ENCODE peak calls at places on chromosomes 12 and 14, in nine cellular contexts. One of them, this sample, is unnamed.

GRCh38 chr14:55540847-55541773 is 38.9 kb upstream of the KTN1 start:
- DNase-seq in stimulated activated CD4-positive, alpha-beta T cell treated with anti-CD3 and anti-CD28 coated beads, TNF-alpha, amount 100 ng/mL, for 48 hours: no peak
- DNase-seq in NCI-H1694: no peak
- DNase-seq in anterior cingulate cortex: no peak
- DNase-seq in transverse colon: no peak
- DNase-seq in EL: no peak
- DNase-seq in dorsolateral prefrontal cortex: no peak
- DNase-seq in NCI-H748 treated with DMSO at 0.1 percent for 48 hours: no peak
- DNase-seq in Ammon's horn: no peak
- DNase-seq in this sample: no peak

GRCh38 chr12:1834186-1834925 is 14.0 kb downstream of the LRTM2 start:
- DNase-seq in NCI-H748 treated with DMSO at 0.1 percent for 48 hours: no peak
- DNase-seq in transverse colon: no peak
- DNase-seq in anterior cingulate cortex: no peak
- DNase-seq in NCI-H1694: no peak
- DNase-seq in dorsolateral prefrontal cortex: no peak
- DNase-seq in stimulated activated CD4-positive, alpha-beta T cell treated with anti-CD3 and anti-CD28 coated beads, TNF-alpha, amount 100 ng/mL, for 48 hours: no peak
- DNase-seq in Ammon's horn: no peak
- DNase-seq in EL: no peak
- DNase-seq in this sample: no peak

GRCh38 chr12:127531561-127531960 is 735.4 kb upstream of the TMEM132C start:
- DNase-seq in dorsolateral prefrontal cortex: no peak
- DNase-seq in NCI-H1694: no peak
- DNase-seq in NCI-H748 treated with DMSO at 0.1 percent for 48 hours: no peak
- DNase-seq in stimulated activated CD4-positive, alpha-beta T cell treated with anti-CD3 and anti-CD28 coated beads, TNF-alpha, amount 100 ng/mL, for 48 hours: no peak
- DNase-seq in transverse colon: no peak
- DNase-seq in anterior cingulate cortex: no peak
- DNase-seq in Ammon's horn: no peak
- DNase-seq in EL: no peak
- DNase-seq in this sample: no peak

GRCh38 chr12:49626169-49626835 is 2.9 kb downstream of the PRPF40B start:
- DNase-seq in Ammon's horn: no peak
- DNase-seq in NCI-H748 treated with DMSO at 0.1 percent for 48 hours: no peak
- DNase-seq in dorsolateral prefrontal cortex: no peak
- DNase-seq in transverse colon: no peak
- DNase-seq in NCI-H1694: no peak
- DNase-seq in anterior cingulate cortex: no peak
- DNase-seq in stimulated activated CD4-positive, alpha-beta T cell treated with anti-CD3 and anti-CD28 coated beads, TNF-alpha, amount 100 ng/mL, for 48 hours: no peak
- DNase-seq in EL: peak
- DNase-seq in this sample: no peak

GRCh38 chr14:21168055-21168454 is 12.2 kb upstream of the OR5AU1 start:
- DNase-seq in stimulated activated CD4-positive, alpha-beta T cell treated with anti-CD3 and anti-CD28 coated beads, TNF-alpha, amount 100 ng/mL, for 48 hours: no peak
- DNase-seq in transverse colon: no peak
- DNase-seq in NCI-H1694: no peak
- DNase-seq in Ammon's horn: no peak
- DNase-seq in EL: peak
- DNase-seq in anterior cingulate cortex: no peak
- DNase-seq in NCI-H748 treated with DMSO at 0.1 percent for 48 hours: no peak
- DNase-seq in dorsolateral prefrontal cortex: no peak
- DNase-seq in this sample: no peak

GRCh38 chr14:102525213-102526143 is 15.9 kb upstream of the ANKRD9 start:
- DNase-seq in EL: peak
- DNase-seq in transverse colon: peak
- DNase-seq in Ammon's horn: peak
- DNase-seq in NCI-H1694: peak
- DNase-seq in stimulated activated CD4-positive, alpha-beta T cell treated with anti-CD3 and anti-CD28 coated beads, TNF-alpha, amount 100 ng/mL, for 48 hours: no peak
- DNase-seq in NCI-H748 treated with DMSO at 0.1 percent for 48 hours: peak
- DNase-seq in dorsolateral prefrontal cortex: no peak
- DNase-seq in anterior cingulate cortex: no peak
- DNase-seq in this sample: peak

GRCh38 chr12:76383988-76384387 is 35.8 kb upstream of the BBS10 start:
- DNase-seq in NCI-H748 treated with DMSO at 0.1 percent for 48 hours: no peak
- DNase-seq in Ammon's horn: no peak
- DNase-seq in transverse colon: no peak
- DNase-seq in NCI-H1694: no peak
- DNase-seq in stimulated activated CD4-positive, alpha-beta T cell treated with anti-CD3 and anti-CD28 coated beads, TNF-alpha, amount 100 ng/mL, for 48 hours: no peak
- DNase-seq in anterior cingulate cortex: no peak
- DNase-seq in EL: no peak
- DNase-seq in dorsolateral prefrontal cortex: no peak
- DNase-seq in this sample: no peak

GRCh38 chr14:35991356-35991755 is 165.2 kb downstream of the BRMS1L start:
- DNase-seq in anterior cingulate cortex: no peak
- DNase-seq in stimulated activated CD4-positive, alpha-beta T cell treated with anti-CD3 and anti-CD28 coated beads, TNF-alpha, amount 100 ng/mL, for 48 hours: no peak
- DNase-seq in EL: no peak
- DNase-seq in dorsolateral prefrontal cortex: no peak
- DNase-seq in transverse colon: no peak
- DNase-seq in NCI-H1694: no peak
- DNase-seq in NCI-H748 treated with DMSO at 0.1 percent for 48 hours: no peak
- DNase-seq in Ammon's horn: peak
- DNase-seq in this sample: no peak

GRCh38 chr14:21440857-21441256 is 15.1 kb downstream of the CHD8 start:
- DNase-seq in anterior cingulate cortex: no peak
- DNase-seq in dorsolateral prefrontal cortex: no peak
- DNase-seq in transverse colon: no peak
- DNase-seq in EL: no peak
- DNase-seq in stimulated activated CD4-positive, alpha-beta T cell treated with anti-CD3 and anti-CD28 coated beads, TNF-alpha, amount 100 ng/mL, for 48 hours: no peak
- DNase-seq in NCI-H1694: no peak
- DNase-seq in NCI-H748 treated with DMSO at 0.1 percent for 48 hours: no peak
- DNase-seq in Ammon's horn: no peak
- DNase-seq in this sample: no peak

GRCh38 chr12:120012067-120012621 is 23.1 kb downstream of the BICDL1 start:
- DNase-seq in Ammon's horn: peak
- DNase-seq in stimulated activated CD4-positive, alpha-beta T cell treated with anti-CD3 and anti-CD28 coated beads, TNF-alpha, amount 100 ng/mL, for 48 hours: peak
- DNase-seq in transverse colon: no peak
- DNase-seq in NCI-H1694: no peak
- DNase-seq in NCI-H748 treated with DMSO at 0.1 percent for 48 hours: no peak
- DNase-seq in anterior cingulate cortex: peak
- DNase-seq in EL: peak
- DNase-seq in dorsolateral prefrontal cortex: no peak
- DNase-seq in this sample: peak

GRCh38 chr14:101083564-101084435 is 180.3 kb upstream of the RTL1 start:
- DNase-seq in NCI-H1694: no peak
- DNase-seq in stimulated activated CD4-positive, alpha-beta T cell treated with anti-CD3 and anti-CD28 coated beads, TNF-alpha, amount 100 ng/mL, for 48 hours: no peak
- DNase-seq in EL: no peak
- DNase-seq in Ammon's horn: no peak
- DNase-seq in transverse colon: peak
- DNase-seq in dorsolateral prefrontal cortex: peak
- DNase-seq in NCI-H748 treated with DMSO at 0.1 percent for 48 hours: no peak
- DNase-seq in anterior cingulate cortex: no peak
- DNase-seq in this sample: no peak

GRCh38 chr14:104214411-104214810 is 76.0 kb downstream of the KIF26A start:
- DNase-seq in Ammon's horn: no peak
- DNase-seq in dorsolateral prefrontal cortex: no peak
- DNase-seq in EL: no peak
- DNase-seq in NCI-H1694: no peak
- DNase-seq in anterior cingulate cortex: no peak
- DNase-seq in stimulated activated CD4-positive, alpha-beta T cell treated with anti-CD3 and anti-CD28 coated beads, TNF-alpha, amount 100 ng/mL, for 48 hours: no peak
- DNase-seq in transverse colon: peak
- DNase-seq in NCI-H748 treated with DMSO at 0.1 percent for 48 hours: no peak
- DNase-seq in this sample: no peak

GRCh38 chr14:77161011-77161410 is 19.4 kb upstream of the ZDHHC22 start:
- DNase-seq in EL: no peak
- DNase-seq in stimulated activated CD4-positive, alpha-beta T cell treated with anti-CD3 and anti-CD28 coated beads, TNF-alpha, amount 100 ng/mL, for 48 hours: no peak
- DNase-seq in transverse colon: no peak
- DNase-seq in Ammon's horn: no peak
- DNase-seq in dorsolateral prefrontal cortex: no peak
- DNase-seq in anterior cingulate cortex: no peak
- DNase-seq in NCI-H1694: no peak
- DNase-seq in NCI-H748 treated with DMSO at 0.1 percent for 48 hours: no peak
- DNase-seq in this sample: no peak

GRCh38 chr12:124901003-124901402 is 13.4 kb downstream of the UBC start:
- DNase-seq in transverse colon: no peak
- DNase-seq in EL: no peak
- DNase-seq in anterior cingulate cortex: no peak
- DNase-seq in stimulated activated CD4-positive, alpha-beta T cell treated with anti-CD3 and anti-CD28 coated beads, TNF-alpha, amount 100 ng/mL, for 48 hours: no peak
- DNase-seq in Ammon's horn: no peak
- DNase-seq in NCI-H748 treated with DMSO at 0.1 percent for 48 hours: no peak
- DNase-seq in NCI-H1694: no peak
- DNase-seq in dorsolateral prefrontal cortex: no peak
- DNase-seq in this sample: no peak

GRCh38 chr12:102118874-102119273 is 1.0 kb downstream of the NUP37 start:
- DNase-seq in dorsolateral prefrontal cortex: no peak
- DNase-seq in NCI-H1694: no peak
- DNase-seq in transverse colon: no peak
- DNase-seq in anterior cingulate cortex: no peak
- DNase-seq in stimulated activated CD4-positive, alpha-beta T cell treated with anti-CD3 and anti-CD28 coated beads, TNF-alpha, amount 100 ng/mL, for 48 hours: no peak
- DNase-seq in Ammon's horn: no peak
- DNase-seq in EL: no peak
- DNase-seq in NCI-H748 treated with DMSO at 0.1 percent for 48 hours: no peak
- DNase-seq in this sample: no peak

GRCh38 chr12:124928912-124929530 is 14.6 kb upstream of the UBC start:
- DNase-seq in NCI-H748 treated with DMSO at 0.1 percent for 48 hours: no peak
- DNase-seq in NCI-H1694: no peak
- DNase-seq in anterior cingulate cortex: no peak
- DNase-seq in transverse colon: no peak
- DNase-seq in stimulated activated CD4-positive, alpha-beta T cell treated with anti-CD3 and anti-CD28 coated beads, TNF-alpha, amount 100 ng/mL, for 48 hours: no peak
- DNase-seq in Ammon's horn: no peak
- DNase-seq in EL: peak
- DNase-seq in dorsolateral prefrontal cortex: no peak
- DNase-seq in this sample: no peak

GRCh38 chr14:91987192-91987591 is 39.7 kb upstream of the FBLN5 start:
- DNase-seq in dorsolateral prefrontal cortex: no peak
- DNase-seq in Ammon's horn: peak
- DNase-seq in transverse colon: no peak
- DNase-seq in anterior cingulate cortex: no peak
- DNase-seq in EL: no peak
- DNase-seq in NCI-H1694: no peak
- DNase-seq in NCI-H748 treated with DMSO at 0.1 percent for 48 hours: no peak
- DNase-seq in stimulated activated CD4-positive, alpha-beta T cell treated with anti-CD3 and anti-CD28 coated beads, TNF-alpha, amount 100 ng/mL, for 48 hours: no peak
- DNase-seq in this sample: no peak

This sample was measured in body of pancreas.